ENCODE peak calls at places on chromosomes 11 and 22, in four cellular contexts. N is AG09309, A is heart right ventricle, B is psoas muscle. U is an unnamed sample.

GRCh38 chr22:23383491-23384450 is 196.3 kb downstream of the IGLL1 start:
- DNase-seq in N (no peak), A (no peak), B (no peak), U (peak; percentile 5)

GRCh38 chr11:48148749-48149148 is 67.9 kb upstream of the OR4B1 start:
- DNase-seq in N (no peak), A (no peak), B (no peak), U (no peak)

GRCh38 chr11:66268953-66269906 is 791 bp downstream of the RAB1B start:
- DNase-seq in N (no peak), A (no peak), B (no peak), U (peak; percentile 47)

GRCh38 chr22:20271114-20271994 is 3.2 kb upstream of the RTN4R start:
- DNase-seq in N (no peak), A (no peak), B (peak; percentile 34), U (no peak)

GRCh38 chr11:127114035-127114434 is 113.5 kb upstream of the KIRREL3 start:
- DNase-seq in N (no peak), A (no peak), B (no peak), U (no peak)

GRCh38 chr11:11028017-11028692 is 170.3 kb upstream of the ZBED5 start:
- DNase-seq in N (peak; percentile 7), A (peak; percentile 68), B (peak; percentile 67), U (peak; percentile 51)

GRCh38 chr11:133191931-133192330 is 340.4 kb downstream of the OPCML start:
- DNase-seq in N (no peak), A (no peak), B (no peak), U (no peak)

GRCh38 chr11:56783448-56784041 is 35.0 kb upstream of the OR9G4 start:
- DNase-seq in N (peak; percentile 38), A (no peak), B (no peak), U (peak; percentile 8)

GRCh38 chr11:126424471-126425039 is 69.1 kb downstream of the ST3GAL4 start:
- DNase-seq in N (no peak), A (no peak), B (no peak), U (no peak)

GRCh38 chr22:29480512-29481264 is 670 bp downstream of the NEFH start:
- DNase-seq in N (no peak), A (peak; percentile 27), B (peak; percentile 34), U (no peak)

GRCh38 chr11:73191151-73191550 is 26.9 kb upstream of the P2RY2 start:
- DNase-seq in N (no peak), A (no peak), B (no peak), U (no peak)

GRCh38 chr22:21697866-21698265 is 32.1 kb downstream of the PPIL2 start:
- DNase-seq in N (no peak), A (no peak), B (no peak), U (no peak)

GRCh38 chr11:64224891-64225607 is 937 bp downstream of the TRPT1 start:
- DNase-seq in N (no peak), A (no peak), B (no peak), U (no peak)

GRCh38 chr11:59981106-59981770 is 17.4 kb downstream of the OOSP4A start:
- DNase-seq in N (no peak), A (no peak), B (no peak), U (no peak)

GRCh38 chr11:28671326-28671725 is 563.1 kb downstream of the METTL15 start:
- DNase-seq in N (no peak), A (no peak), B (no peak), U (no peak)
- H3K4me3 ChIP-seq in N (no peak overlapping the region), A (no peak overlapping the region), B (no peak overlapping the region), U (no peak overlapping the region)

GRCh38 chr22:41524809-41525449 is 19.3 kb downstream of the POLR3H start:
- DNase-seq in N (no peak), A (no peak), B (peak; percentile 41), U (no peak)
- H3K4me3 ChIP-seq in N (no peak overlapping the region), A (no peak overlapping the region), B (no peak overlapping the region), U (no peak overlapping the region)

GRCh38 chr22:26534874-26535470 is 22.7 kb upstream of the TFIP11 start:
- DNase-seq in N (no peak), A (no peak), B (no peak), U (no peak)
- H3K4me3 ChIP-seq in N (no peak overlapping the region), A (no peak overlapping the region), B (no peak overlapping the region), U (no peak overlapping the region)

GRCh38 chr22:24451162-24451561 is 23.8 kb downstream of the ADORA2A start:
- DNase-seq in N (no peak), A (no peak), B (no peak), U (no peak)
- H3K4me3 ChIP-seq in N (no peak overlapping the region), A (no peak overlapping the region), B (no peak overlapping the region), U (no peak overlapping the region)

DNA sequence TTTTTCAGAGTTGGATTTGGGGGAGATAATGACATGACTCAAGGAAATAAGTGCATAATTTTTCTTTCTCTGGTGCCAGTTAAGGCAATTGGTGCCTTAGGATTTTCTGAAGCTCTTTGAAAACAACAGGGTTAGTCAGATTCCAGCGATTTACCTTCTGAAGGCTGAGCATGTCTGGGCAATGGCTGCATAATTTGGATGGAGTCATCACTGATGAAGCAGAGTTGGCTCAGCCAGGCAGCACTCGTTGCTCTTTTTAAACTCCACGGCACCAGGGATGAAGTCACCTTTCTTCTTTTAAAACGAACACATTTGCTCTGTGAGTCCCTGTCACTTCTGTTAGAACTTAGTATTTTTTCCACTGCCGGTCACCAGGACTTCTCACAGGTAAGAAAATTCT is 61.9 kb upstream of the AMOTL1 start:
- DNase-seq in N (no peak), A (no peak), B (no peak), U (no peak)
- H3K4me3 ChIP-seq in N (no peak overlapping the region), A (peak overlapping the region; percentile 52), B (peak overlapping the region; percentile 80), U (no peak overlapping the region)

GRCh38 chr11:3353066-3353465 is 25.9 kb downstream of the ZNF195 start:
- DNase-seq in N (no peak), A (no peak), B (no peak), U (no peak)

GRCh38 chr11:3357302-3357701 is 21.6 kb downstream of the ZNF195 start:
- DNase-seq in N (no peak), A (no peak), B (no peak), U (no peak)

GRCh38 chr11:3357994-3358676 is 20.8 kb downstream of the ZNF195 start:
- DNase-seq in N (no peak), A (no peak), B (no peak), U (no peak)

GRCh38 chr11:3359092-3359824 is 19.7 kb downstream of the ZNF195 start:
- DNase-seq in N (no peak), A (no peak), B (no peak), U (no peak)

DNA sequence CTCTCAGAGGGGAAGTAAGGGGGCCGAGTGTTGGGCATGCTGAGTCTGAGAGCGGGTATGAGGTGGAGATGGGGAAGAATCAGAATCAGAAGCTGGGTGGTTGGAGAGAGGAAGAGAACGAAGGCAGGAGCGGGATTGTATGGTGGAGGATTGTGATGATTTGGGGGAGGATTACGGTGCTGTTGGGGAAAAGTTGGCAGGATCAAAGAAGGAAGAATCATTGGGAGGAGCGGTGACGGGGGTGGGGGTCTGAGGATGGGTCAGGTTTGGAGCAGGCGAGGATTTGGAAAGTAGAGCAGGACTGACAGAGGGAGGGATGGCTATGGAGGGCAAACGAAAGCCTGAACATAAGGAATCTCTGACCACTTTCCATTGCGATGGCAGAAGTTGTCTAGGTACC is 22.1 kb downstream of the ZNF195 start:
- DNase-seq in N (no peak), A (no peak), B (no peak), U (no peak)
- H3K4me3 ChIP-seq in N (no peak overlapping the region), A (no peak overlapping the region), B (no peak overlapping the region), U (no peak overlapping the region)

GRCh38 chr11:94563848-94564442 is 3.2 kb upstream of the PIWIL4 start:
- DNase-seq in N (no peak), A (no peak), B (no peak), U (no peak)
- H3K4me3 ChIP-seq in N (no peak overlapping the region), A (no peak overlapping the region), B (no peak overlapping the region), U (no peak overlapping the region)

U was measured in HAP-1.